ENCODE peak calls at places on chromosomes 16 and 17, in eight cellular contexts. V, F, I, S, M, B, T and N are unnamed samples.

GRCh38 chr17:65633988-65634387 is 72.5 kb upstream of the AXIN2 start:
- DNase-seq in V (no peak), F (no peak), I (no peak), S (no peak), M (peak), B (no peak), T (no peak), N (no peak)

GRCh38 chr16:69171325-69172095 is 15.5 kb upstream of the SNTB2 start:
- DNase-seq in V (no peak), F (no peak), I (no peak), S (no peak), M (no peak), B (no peak), T (no peak), N (peak)

GRCh38 chr16:57446530-57447141 is 549 bp downstream of the CIAPIN1 start:
- DNase-seq in V (peak), F (peak), I (peak), S (peak), M (peak), B (peak), T (peak), N (peak)

GRCh38 chr17:51398647-51399046 is 138.3 kb downstream of the UTP18 start:
- DNase-seq in V (no peak), F (no peak), I (no peak), S (no peak), M (no peak), B (no peak), T (no peak), N (no peak)

GRCh38 chr17:37406635-37407455 is at the start of the genes ACACA and TADA2A:
- DNase-seq in V (peak), F (peak), I (peak), S (peak), M (peak), B (peak), T (peak), N (peak)

GRCh38 chr17:82440991-82441627 is 9.4 kb downstream of the CYBC1 start:
- DNase-seq in V (no peak), F (no peak), I (no peak), S (no peak), M (no peak), B (no peak), T (no peak), N (no peak)

GRCh38 chr17:57406131-57406980 is 150.0 kb downstream of the MSI2 start:
- DNase-seq in V (no peak), F (peak), I (no peak), S (no peak), M (no peak), B (peak), T (no peak), N (peak)

GRCh38 chr17:80818871-80819270 is 172.8 kb upstream of the CHMP6 start:
- DNase-seq in V (no peak), F (no peak), I (no peak), S (no peak), M (no peak), B (no peak), T (no peak), N (no peak)

GRCh38 chr17:50042211-50042610 is 13.7 kb upstream of the ITGA3 start:
- DNase-seq in V (no peak), F (no peak), I (no peak), S (no peak), M (no peak), B (no peak), T (no peak), N (no peak)